ENCODE peak calls at places on chromosomes 5 and 9, in seven cellular contexts. T is uterus; J is bronchial epithelial cell; P is AG10803; S is CD4-positive, alpha-beta T cell; E is ovary; B is PC-3. I is an unnamed sample.

GRCh38 chr9:92635760-92636159 is 34.2 kb downstream of the IPPK start:
- DNase-seq in T (peak; percentile 10), J (no peak), P (no peak), S (no peak), E (no peak), B (no peak), I (no peak)

GRCh38 chr5:135713516-135713915 is 120.9 kb upstream of the SLC25A48 start:
- DNase-seq in T (no peak), J (no peak), P (no peak), S (no peak), E (no peak), B (no peak), I (no peak)

GRCh38 chr9:9352877-9353481 is 1259.8 kb downstream of the PTPRD start:
- DNase-seq in T (no peak), J (peak; percentile 0), P (no peak), S (no peak), E (no peak), B (peak; percentile 10), I (peak; percentile 28)

GRCh38 chr5:137442660-137443059 is 56.5 kb downstream of the SPOCK1 start:
- DNase-seq in T (no peak), J (no peak), P (no peak), S (no peak), E (no peak), B (no peak), I (no peak)

GRCh38 chr9:108534741-108535140 is 321.0 kb downstream of the ACTL7B start:
- DNase-seq in T (no peak), J (peak; percentile 93), P (peak; percentile 81), S (no peak), E (no peak), B (peak; percentile 76), I (peak; percentile 15)

GRCh38 chr5:109215040-109215439 is 194.7 kb downstream of the PJA2 start:
- DNase-seq in T (no peak), J (no peak), P (no peak), S (no peak), E (no peak), B (no peak), I (no peak)

GRCh38 chr9:118829334-118829733 is 539.9 kb downstream of the BRINP1 start:
- DNase-seq in T (no peak), J (no peak), P (peak; percentile 36), S (no peak), E (no peak), B (no peak), I (peak; percentile 16)

GRCh38 chr9:137293482-137294090 is 8.5 kb downstream of the NRARP start:
- DNase-seq in T (no peak), J (no peak), P (no peak), S (no peak), E (peak; percentile 16), B (peak; percentile 5), I (no peak)

GRCh38 chr5:134086215-134086942 is 28.1 kb upstream of the TCF7 start:
- DNase-seq in T (no peak), J (no peak), P (no peak), S (no peak), E (no peak), B (no peak), I (no peak)

GRCh38 chr5:148904440-148904839 is 78.0 kb downstream of the ADRB2 start:
- DNase-seq in T (no peak), J (no peak), P (no peak), S (no peak), E (no peak), B (no peak), I (no peak)

GRCh38 chr9:86036555-86036954 is 62.8 kb downstream of the GOLM1 start:
- DNase-seq in T (no peak), J (no peak), P (no peak), S (no peak), E (no peak), B (no peak), I (no peak)

GRCh38 chr5:1423901-1424603 is 21.2 kb downstream of the SLC6A3 start:
- DNase-seq in T (no peak), J (no peak), P (no peak), S (no peak), E (no peak), B (no peak), I (no peak)

GRCh38 chr5:111755942-111756353 is 1.0 kb downstream of the NREP start:
- DNase-seq in T (no peak), J (no peak), P (peak; percentile 70), S (no peak), E (no peak), B (peak; percentile 12), I (peak; percentile 49)

GRCh38 chr9:134161647-134162046 is 2.7 kb downstream of the RNU6ATAC start:
- DNase-seq in T (no peak), J (no peak), P (no peak), S (no peak), E (no peak), B (no peak), I (no peak)

GRCh38 chr9:114516913-114517312 is 11.6 kb upstream of the WHRN start:
- DNase-seq in T (no peak), J (peak; percentile 52), P (peak; percentile 64), S (no peak), E (no peak), B (peak; percentile 61), I (peak; percentile 20)

GRCh38 chr9:17813798-17814197 is 234.9 kb downstream of the SH3GL2 start:
- DNase-seq in T (no peak), J (no peak), P (no peak), S (no peak), E (no peak), B (no peak), I (no peak)

GRCh38 chr5:10866913-10867312 is 105.9 kb upstream of the DAP start:
- DNase-seq in T (no peak), J (no peak), P (no peak), S (no peak), E (no peak), B (peak; percentile 45), I (peak; percentile 21)

GRCh38 chr5:143396353-143396940 is 7.0 kb downstream of the NR3C1 start:
- DNase-seq in T (no peak), J (peak; percentile 10), P (no peak), S (no peak), E (no peak), B (no peak), I (no peak)

GRCh38 chr5:72510610-72511121 is 3.5 kb upstream of the ZNF366 start:
- DNase-seq in T (peak; percentile 49), J (peak; percentile 34), P (peak; percentile 87), S (no peak), E (no peak), B (peak; percentile 48), I (no peak)

GRCh38 chr9:120778758-120779157 is 14.5 kb downstream of the FBXW2 start:
- DNase-seq in T (no peak), J (peak; percentile 91), P (no peak), S (no peak), E (no peak), B (no peak), I (no peak)

GRCh38 chr5:150774145-150774544 is 4.4 kb upstream of the SMIM3 start:
- DNase-seq in T (no peak), J (peak; percentile 99), P (peak; percentile 71), S (no peak), E (no peak), B (peak; percentile 90), I (peak; percentile 50)

GRCh38 chr5:76303917-76304316 is 99.2 kb upstream of the IQGAP2 start:
- DNase-seq in T (no peak), J (peak; percentile 88), P (no peak), S (no peak), E (no peak), B (peak; percentile 18), I (no peak)

GRCh38 chr9:96245399-96245798 is 56.6 kb downstream of the HSD17B3 start:
- DNase-seq in T (no peak), J (no peak), P (no peak), S (no peak), E (no peak), B (no peak), I (peak; percentile 15)
- TF ChIP-seq CTCF in T (no peak), J (no peak), P (no peak), S (no peak), E (no peak), B (peak; percentile 45), I (peak; percentile 45)

GRCh38 chr5:71454913-71455312 is 538 bp upstream of the BDP1 start:
- DNase-seq in T (no peak), J (no peak), P (no peak), S (no peak), E (peak; percentile 34), B (no peak), I (no peak)

GRCh38 chr5:71452876-71453275 is 2.6 kb upstream of the BDP1 start:
- DNase-seq in T (no peak), J (no peak), P (no peak), S (no peak), E (no peak), B (peak; percentile 65), I (no peak)

GRCh38 chr5:71456362-71456743 is 902 bp downstream of the BDP1 start:
- DNase-seq in T (no peak), J (peak; percentile 14), P (no peak), S (no peak), E (no peak), B (peak; percentile 1), I (no peak)

GRCh38 chr5:71457106-71457505 is 1.7 kb downstream of the BDP1 start:
- DNase-seq in T (no peak), J (no peak), P (no peak), S (no peak), E (no peak), B (no peak), I (no peak)

GRCh38 chr5:71455427-71456361 is at the start of gene BDP1:
- DNase-seq in T (peak; percentile 97), J (peak; percentile 88), P (peak; percentile 89), S (peak; percentile 98), E (peak; percentile 97), B (peak; percentile 94), I (peak; percentile 94)
- TF ChIP-seq CTCF in T (peak; percentile 7), J (peak; percentile 40), P (peak; percentile 50), S (peak; percentile 49), E (no peak), B (peak; percentile 27), I (peak; percentile 42)

GRCh38 chr9:84609779-84610178 is 59.8 kb upstream of the NTRK2 start:
- DNase-seq in T (no peak), J (no peak), P (no peak), S (no peak), E (no peak), B (no peak), I (no peak)
- TF ChIP-seq CTCF in T (no peak), J (no peak), P (no peak), S (no peak), E (no peak), B (no peak), I (no peak)

GRCh38 chr9:127826253-127826913 is 23.7 kb downstream of the FPGS start:
- DNase-seq in T (no peak), J (no peak), P (no peak), S (no peak), E (peak; percentile 78), B (no peak), I (no peak)

GRCh38 chr9:127828262-127829031 is 25.8 kb downstream of the FPGS start:
- DNase-seq in T (peak; percentile 92), J (peak; percentile 31), P (peak; percentile 64), S (no peak), E (peak; percentile 97), B (peak; percentile 36), I (peak; percentile 50)

GRCh38 chr9:127829205-127829935 is 25.1 kb downstream of the ENG start:
- DNase-seq in T (no peak), J (no peak), P (no peak), S (no peak), E (peak; percentile 57), B (no peak), I (no peak)

GRCh38 chr9:127822108-127822507 is 19.4 kb downstream of the FPGS start:
- DNase-seq in T (no peak), J (no peak), P (no peak), S (no peak), E (no peak), B (no peak), I (no peak)

GRCh38 chr9:127825319-127826051 is 22.8 kb downstream of the FPGS start:
- DNase-seq in T (no peak), J (no peak), P (no peak), S (no peak), E (peak; percentile 72), B (no peak), I (peak; percentile 39)
- TF ChIP-seq CTCF in T (no peak), J (peak; percentile 59), P (peak; percentile 12), S (no peak), E (no peak), B (peak; percentile 37), I (peak; percentile 28)